ENCODE peak calls at places on chromosome 1, in six cellular contexts. E is ovary, G is astrocyte of the spinal cord, I is gastrocnemius medialis, A is Peyer's patch, T is fibroblast of pulmonary artery. V is an unnamed sample.

GRCh38 chr1:153390938-153391710 is at the start of gene S100A8:
- DNase-seq in E (no peak), G (no peak), I (peak; percentile 90), A (peak; percentile 49), T (peak; percentile 2), V (no peak)

GRCh38 chr1:80064524-80064923 is 1058.0 kb upstream of the ADGRL4 start:
- DNase-seq in E (no peak), G (peak; percentile 26), I (no peak), A (no peak), T (no peak), V (no peak)

GRCh38 chr1:207711285-207711684 is 40.6 kb upstream of the CD46 start:
- DNase-seq in E (no peak), G (no peak), I (no peak), A (no peak), T (peak; percentile 19), V (no peak)

GRCh38 chr1:91124290-91124975 is 102.6 kb upstream of the ZNF644 start:
- DNase-seq in E (no peak), G (no peak), I (no peak), A (no peak), T (no peak), V (no peak)

GRCh38 chr1:107936498-107937481 is 28.2 kb downstream of the VAV3 start:
- DNase-seq in E (no peak), G (peak; percentile 95), I (peak; percentile 19), A (no peak), T (peak; percentile 95), V (no peak)

GRCh38 chr1:171296897-171297296 is 17.1 kb upstream of the FMO4 start:
- DNase-seq in E (no peak), G (no peak), I (no peak), A (no peak), T (no peak), V (no peak)

GRCh38 chr1:198681831-198682756 is 43.3 kb downstream of the PTPRC start:
- DNase-seq in E (no peak), G (peak; percentile 98), I (peak; percentile 38), A (peak; percentile 93), T (peak; percentile 95), V (no peak)

GRCh38 chr1:67227196-67227595 is 60.9 kb downstream of the IL23R start:
- DNase-seq in E (no peak), G (peak; percentile 3), I (no peak), A (no peak), T (no peak), V (no peak)

GRCh38 chr1:226444901-226445300 is 37.0 kb upstream of the PARP1 start:
- DNase-seq in E (no peak), G (no peak), I (no peak), A (peak; percentile 89), T (no peak), V (no peak)

GRCh38 chr1:1200876-1201810 is 5.2 kb downstream of the TNFRSF18 start:
- DNase-seq in E (peak; percentile 78), G (peak; percentile 22), I (no peak), A (peak; percentile 83), T (peak; percentile 63), V (peak; percentile 50)

GRCh38 chr1:214106375-214106774 is 118.6 kb downstream of the PROX1 start:
- DNase-seq in E (no peak), G (no peak), I (no peak), A (no peak), T (no peak), V (no peak)

GRCh38 chr1:224542783-224543440 is 73.2 kb upstream of the CNIH3 start:
- DNase-seq in E (no peak), G (peak; percentile 97), I (no peak), A (no peak), T (peak; percentile 94), V (no peak)

GRCh38 chr1:174569240-174569639 is 121.5 kb downstream of the GPR52 start:
- DNase-seq in E (no peak), G (no peak), I (no peak), A (no peak), T (no peak), V (no peak)

GRCh38 chr1:39625009-39625408 is 14.4 kb downstream of the HEYL start:
- DNase-seq in E (no peak), G (no peak), I (no peak), A (no peak), T (no peak), V (no peak)

GRCh38 chr1:205261946-205262668 is 34.4 kb downstream of the TMCC2 start:
- DNase-seq in E (no peak), G (peak; percentile 36), I (no peak), A (no peak), T (peak; percentile 40), V (no peak)

GRCh38 chr1:115838805-115839705 is 1.9 kb downstream of the NHLH2 start:
- DNase-seq in E (peak; percentile 28), G (no peak), I (no peak), A (no peak), T (no peak), V (peak; percentile 76)

GRCh38 chr1:216531308-216532239 is 108.3 kb upstream of the USH2A start:
- DNase-seq in E (peak; percentile 11), G (peak; percentile 39), I (peak; percentile 12), A (no peak), T (peak; percentile 38), V (no peak)

GRCh38 chr1:147673401-147673800 is 3.1 kb upstream of the ACP6 start:
- DNase-seq in E (no peak), G (no peak), I (no peak), A (no peak), T (peak; percentile 78), V (no peak)

GRCh38 chr1:65207317-65207716 is 59.3 kb downstream of the AK4 start:
- DNase-seq in E (no peak), G (no peak), I (no peak), A (no peak), T (no peak), V (no peak)

GRCh38 chr1:165648919-165649572 is 18.0 kb downstream of the MGST3 start:
- DNase-seq in E (no peak), G (no peak), I (no peak), A (no peak), T (no peak), V (no peak)

GRCh38 chr1:222454196-222454595 is 93.7 kb downstream of the HHIPL2 start:
- DNase-seq in E (no peak), G (peak; percentile 41), I (no peak), A (no peak), T (no peak), V (no peak)

GRCh38 chr1:93804412-93804811 is 74.6 kb downstream of the DNTTIP2 start:
- DNase-seq in E (no peak), G (peak; percentile 88), I (no peak), A (no peak), T (peak; percentile 93), V (no peak)

GRCh38 chr1:187261637-187262036 is 432.9 kb downstream of the PLA2G4A start:
- DNase-seq in E (no peak), G (no peak), I (no peak), A (no peak), T (no peak), V (no peak)

GRCh38 chr1:40036574-40036973 is 4.0 kb upstream of the CAP1 start:
- DNase-seq in E (peak; percentile 56), G (peak; percentile 80), I (peak; percentile 86), A (no peak), T (peak; percentile 78), V (no peak)

GRCh38 chr1:171740987-171741871 is 636 bp downstream of the VAMP4 start:
- DNase-seq in E (peak; percentile 48), G (peak; percentile 28), I (peak; percentile 46), A (peak; percentile 68), T (peak; percentile 50), V (peak; percentile 29)

GRCh38 chr1:188043536-188044245 is 1214.9 kb downstream of the PLA2G4A start:
- DNase-seq in E (no peak), G (peak; percentile 6), I (no peak), A (no peak), T (peak; percentile 38), V (no peak)

GRCh38 chr1:33001282-33001681 is 35.4 kb downstream of the AK2 start:
- DNase-seq in E (no peak), G (no peak), I (no peak), A (no peak), T (no peak), V (no peak)
- TF ChIP-seq CTCF in E (no peak), G (peak; percentile 32), I (no peak), A (peak; percentile 40), T (peak; percentile 13), V (no peak)

DNA sequence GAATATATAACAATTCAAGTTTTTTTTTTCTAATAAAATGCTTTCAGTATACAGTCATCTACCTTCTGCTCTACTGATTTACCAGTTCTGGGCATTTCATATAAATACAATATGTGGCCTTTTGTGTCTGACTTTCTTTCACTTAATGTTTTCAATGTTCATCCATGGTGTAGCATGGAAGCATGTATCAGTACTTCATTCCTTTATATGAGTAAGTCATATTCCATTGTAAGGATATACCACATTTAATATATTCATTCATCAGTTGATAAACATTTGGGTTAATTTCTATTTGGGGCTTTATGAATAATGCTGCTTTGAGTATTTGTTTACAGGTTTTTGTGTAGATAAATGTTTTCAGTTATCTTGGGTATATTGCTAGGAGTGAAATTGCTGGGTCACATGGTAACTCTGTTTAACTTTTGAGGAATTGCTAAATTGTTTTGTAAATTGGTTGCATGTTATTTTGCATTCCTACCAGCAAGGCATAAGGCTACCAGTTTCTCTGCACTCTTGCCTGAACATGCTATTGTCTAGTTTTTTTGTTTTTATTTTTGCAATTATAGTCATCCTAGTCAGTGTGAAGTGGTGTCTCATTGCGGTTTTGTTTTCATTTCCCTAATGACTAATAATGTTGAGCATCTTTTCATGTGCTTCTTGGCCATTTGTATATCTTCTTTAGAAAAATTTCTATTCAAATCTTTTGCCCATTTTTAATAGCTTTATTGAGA is 206.1 kb downstream of the TM2D1 start:
- DNase-seq in E (no peak), G (no peak), I (no peak), A (no peak), T (no peak), V (no peak)
- TF ChIP-seq CTCF in E (no peak), G (no peak), I (no peak), A (no peak), T (peak; percentile 22), V (no peak)

DNA sequence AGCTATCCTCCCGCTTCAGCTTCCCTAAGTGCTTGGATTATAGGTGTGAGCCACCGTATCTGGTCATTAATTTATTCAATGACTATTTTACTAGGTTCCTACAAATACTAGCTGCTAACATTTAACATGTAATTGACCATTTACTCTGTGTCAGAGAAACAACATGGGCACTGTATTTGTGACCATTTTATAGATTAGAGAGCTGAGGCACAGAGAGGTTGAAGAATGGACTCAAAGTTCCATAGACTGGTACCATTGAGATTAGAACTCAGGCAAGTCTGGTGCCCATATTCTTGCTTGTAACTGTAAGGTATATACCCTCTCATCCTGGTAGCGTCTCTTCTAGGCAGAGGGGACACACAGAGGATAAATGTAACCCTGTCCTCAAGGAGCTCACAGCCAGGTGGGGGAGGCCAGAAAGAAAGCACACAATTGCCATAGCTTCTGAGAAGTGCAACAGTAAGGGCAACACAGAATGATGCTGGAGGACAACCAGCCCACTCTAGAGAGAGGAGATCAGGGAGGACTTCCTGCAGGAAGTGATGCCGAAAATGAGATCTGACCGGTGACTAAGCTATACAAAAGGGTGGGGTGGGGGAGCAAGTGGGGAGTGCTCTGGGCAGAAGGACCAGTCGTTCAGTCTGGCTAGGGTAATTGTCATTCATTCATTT is 3.8 kb downstream of the SRARP start:
- DNase-seq in E (no peak), G (no peak), I (peak; percentile 14), A (no peak), T (no peak), V (no peak)
- TF ChIP-seq CTCF in E (no peak), G (no peak), I (no peak), A (no peak), T (no peak), V (no peak)

GRCh38 chr1:158113759-158114127 is 67.0 kb upstream of the CD1D start:
- DNase-seq in E (no peak), G (no peak), I (no peak), A (no peak), T (no peak), V (no peak)
- TF ChIP-seq CTCF in E (no peak), G (no peak), I (no peak), A (no peak), T (no peak), V (peak; percentile 2)